ENCODE peak calls at places on chromosomes 16 and 17, in seven cellular contexts. C is endothelial cell of umbilical vein, P is neural progenitor cell, A is fibroblast of pulmonary artery, J is AG09309, X is uterus, S is HepG2. T is an unnamed sample.
A peak's percentile ranks its signal among the peaks of the same experiment; 100 is the strongest.

GRCh38 chr16:11361043-11361442 is 15.8 kb downstream of the RMI2 start:
- DNase-seq in P (no peak), X (no peak), J (no peak), C (no peak), A (no peak), S (no peak), T (no peak)

GRCh38 chr17:61097786-61098185 is 301.9 kb upstream of the TBX2 start:
- DNase-seq in P (no peak), A (no peak), X (no peak), J (no peak), S (no peak), C (no peak), T (no peak)

GRCh38 chr17:29838961-29839360 is 91.1 kb downstream of the SSH2 start:
- DNase-seq in X (no peak), C (no peak), P (peak; percentile 86), A (peak; percentile 30), S (no peak), J (no peak), T (no peak)

GRCh38 chr17:14297161-14297851 is 3.6 kb upstream of the HS3ST3B1 start:
- DNase-seq in J (no peak), P (peak; percentile 86), S (peak; percentile 48), X (no peak), A (peak; percentile 60), C (peak; percentile 11), T (no peak)

GRCh38 chr17:80800775-80801391 is 190.8 kb upstream of the CHMP6 start:
- DNase-seq in X (no peak), S (no peak), C (no peak), J (no peak), P (no peak), A (no peak), T (peak; percentile 21)

GRCh38 chr17:40536731-40537171 is 28.5 kb downstream of the CCR7 start:
- DNase-seq in J (no peak), P (no peak), A (peak; percentile 77), S (no peak), X (peak; percentile 72), C (peak; percentile 63), T (no peak)

GRCh38 chr17:31053076-31053475 is 41.7 kb upstream of the NF1 start:
- DNase-seq in X (no peak), A (no peak), S (no peak), P (no peak), J (no peak), C (no peak), T (no peak)

GRCh38 chr17:8621585-8621984 is 8.9 kb downstream of the MYH10 start:
- DNase-seq in C (no peak), X (no peak), J (no peak), P (no peak), S (no peak), A (peak; percentile 55), T (no peak)

GRCh38 chr17:39929657-39930407 is 2.3 kb downstream of the LRRC3C start:
- DNase-seq in C (no peak), S (peak; percentile 62), P (no peak), J (peak; percentile 65), X (no peak), A (peak; percentile 86), T (no peak)

GRCh38 chr17:1634841-1635650 is 6.4 kb upstream of the SLC43A2 start:
- DNase-seq in P (no peak), A (no peak), C (no peak), X (no peak), J (no peak), S (no peak), T (no peak)

GRCh38 chr17:30291571-30292489 is at the start of gene BLMH:
- DNase-seq in P (peak; percentile 83), A (peak; percentile 84), C (peak; percentile 86), S (peak; percentile 34), J (no peak), X (peak; percentile 77), T (no peak)

GRCh38 chr17:82449883-82450356 is 632 bp downstream of the CYBC1 start:
- DNase-seq in J (no peak), S (no peak), P (no peak), X (no peak), C (no peak), A (no peak), T (no peak)

GRCh38 chr17:12047977-12048376 is 27.3 kb downstream of the MAP2K4 start:
- DNase-seq in J (no peak), C (peak; percentile 35), X (no peak), P (no peak), A (peak; percentile 24), S (no peak), T (no peak)

GRCh38 chr17:41787021-41787418 is 509 bp upstream of the JUP start:
- DNase-seq in C (no peak), A (no peak), J (no peak), S (no peak), P (no peak), X (no peak), T (no peak)

GRCh38 chr16:88741368-88741767 is 35.1 kb downstream of the CTU2 start:
- DNase-seq in X (no peak), C (no peak), S (no peak), A (no peak), J (no peak), P (no peak), T (no peak)
- H3K4me3 ChIP-seq in X (no peak overlapping the region), C (no peak overlapping the region), S (no peak overlapping the region), A (no peak overlapping the region), J (no peak overlapping the region), P (no peak overlapping the region), T (no peak overlapping the region)

GRCh38 chr17:76123127-76123499 is 17.9 kb downstream of the FOXJ1 start:
- DNase-seq in C (no peak), S (no peak), J (no peak), P (no peak), A (no peak), X (no peak), T (no peak)

GRCh38 chr17:76125922-76126321 is 15.1 kb downstream of the FOXJ1 start:
- DNase-seq in P (no peak), C (no peak), S (no peak), A (no peak), J (no peak), X (no peak), T (no peak)

GRCh38 chr17:76123749-76124581 is 17.1 kb downstream of the FOXJ1 start:
- DNase-seq in C (no peak), J (no peak), S (no peak), A (no peak), P (no peak), X (no peak), T (no peak)

GRCh38 chr17:76125391-76125675 is 15.7 kb downstream of the FOXJ1 start:
- DNase-seq in C (no peak), A (no peak), S (no peak), P (no peak), J (no peak), X (no peak), T (no peak)

GRCh38 chr17:76124582-76125390 is 16.3 kb downstream of the FOXJ1 start:
- DNase-seq in S (no peak), A (peak; percentile 21), P (peak; percentile 55), C (no peak), X (no peak), J (no peak), T (no peak)
- TF ChIP-seq CTCF in S (peak; percentile 48), A (peak; percentile 33), P (peak; percentile 46), C (no peak), X (no peak), J (peak; percentile 26), T (no peak)

GRCh38 chr16:57912529-57913260 is 58.2 kb downstream of the CNGB1 start:
- DNase-seq in J (no peak), A (no peak), P (no peak), C (no peak), S (no peak), X (no peak), T (no peak)
- H3K4me3 ChIP-seq in J (no peak overlapping the region), A (no peak overlapping the region), P (no peak overlapping the region), C (no peak overlapping the region), S (no peak overlapping the region), X (no peak overlapping the region), T (no peak overlapping the region)

GRCh38 chr17:4566785-4567184 is 6.4 kb upstream of the GGT6 start:
- DNase-seq in A (peak; percentile 60), C (peak; percentile 49), P (peak; percentile 76), J (no peak), X (no peak), S (peak; percentile 69), T (no peak)
- TF ChIP-seq CTCF in A (peak; percentile 82), C (peak; percentile 57), P (peak; percentile 85), J (peak; percentile 83), X (peak; percentile 48), S (peak; percentile 91), T (peak; percentile 56)

DNA sequence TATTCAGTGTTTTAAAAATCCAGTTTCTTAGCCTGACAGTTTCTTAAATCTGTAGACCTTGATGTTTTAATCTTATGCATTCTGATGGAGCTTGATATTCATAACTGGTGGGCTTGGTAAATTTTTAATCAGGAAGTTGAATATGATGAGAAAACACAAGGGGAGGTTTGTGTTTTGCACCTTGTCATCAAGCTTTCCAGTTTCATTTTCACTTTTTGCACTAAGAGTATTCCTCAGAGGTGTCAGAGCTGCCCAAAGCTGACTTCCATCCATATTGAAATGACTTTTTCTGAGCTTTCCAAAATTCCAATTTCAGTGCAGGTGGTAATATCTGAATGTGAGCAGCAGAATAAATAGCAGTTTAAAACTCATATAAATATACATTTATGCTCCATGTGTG is 555.0 kb upstream of the RBFOX1 start:
- DNase-seq in J (no peak), X (no peak), C (no peak), A (no peak), P (no peak), S (no peak), T (no peak)
- H3K4me3 ChIP-seq in J (no peak overlapping the region), X (no peak overlapping the region), C (no peak overlapping the region), A (no peak overlapping the region), P (no peak overlapping the region), S (no peak overlapping the region), T (no peak overlapping the region)

GRCh38 chr17:73231841-73232586 is 29.7 kb downstream of the CPSF4L start:
- DNase-seq in S (peak; percentile 94), J (peak; percentile 66), C (peak; percentile 96), P (peak; percentile 97), A (peak; percentile 93), X (peak; percentile 94), T (peak; percentile 83)
- TF ChIP-seq CTCF in S (peak; percentile 78), J (no peak), C (no peak), P (peak; percentile 32), A (peak; percentile 4), X (no peak), T (peak; percentile 27)

GRCh38 chr16:66408181-66409048 is 18.7 kb upstream of the BEAN1 start:
- DNase-seq in J (no peak), S (peak; percentile 93), A (peak; percentile 84), X (no peak), P (no peak), C (peak; percentile 86), T (peak; percentile 59)
- H3K4me3 ChIP-seq in J (no peak overlapping the region), S (peak overlapping the region; percentile 50), A (peak overlapping the region; percentile 43), X (no peak overlapping the region), P (no peak overlapping the region), C (no peak overlapping the region), T (no peak overlapping the region)

T was measured in ascending aorta.